ENCODE peak calls at places on chromosomes 11 and 22, in eight cellular contexts. P is mammary epithelial cell, L is fibroblast of lung, A is endothelial cell of umbilical vein, Z is astrocyte, B is MM.1S, E is HepG2, U is DND-41. Y is an unnamed sample.
A peak's percentile ranks its signal among the peaks of the same experiment; 100 is the strongest.

GRCh38 chr11:6737872-6738466 is 33.8 kb downstream of the OR2AG2 start:
- DNase-seq in L (peak; percentile 14), P (peak; percentile 53), Z (peak; percentile 6), B (peak; percentile 84), A (peak; percentile 64), E (peak; percentile 41), U (peak; percentile 79), Y (peak; percentile 67)

GRCh38 chr11:11157201-11157600 is 195.8 kb downstream of the CSNK2A3 start:
- DNase-seq in L (no peak), B (peak; percentile 58), P (no peak), Z (no peak), A (peak; percentile 6), U (peak; percentile 31), E (peak; percentile 33), Y (peak; percentile 54)

GRCh38 chr22:39306456-39307361 is 12.7 kb downstream of the RPL3 start:
- DNase-seq in E (no peak), A (peak; percentile 71), Z (no peak), L (no peak), U (peak; percentile 30), P (no peak), B (peak; percentile 50), Y (peak; percentile 62)

GRCh38 chr11:65488273-65489058 is 10.4 kb upstream of the MALAT1 start:
- DNase-seq in U (no peak), Z (peak; percentile 64), P (peak; percentile 46), L (peak; percentile 72), B (no peak), A (peak; percentile 46), E (no peak), Y (peak; percentile 45)

GRCh38 chr22:31540966-31541365 is 44.6 kb downstream of the SFI1 start:
- DNase-seq in P (no peak), L (no peak), B (no peak), E (no peak), U (no peak), A (no peak), Z (no peak), Y (no peak)

GRCh38 chr11:58573451-58574104 is 2.1 kb downstream of the LPXN start:
- DNase-seq in U (peak; percentile 47), L (peak; percentile 87), P (peak; percentile 91), B (peak; percentile 60), A (peak; percentile 74), Z (peak; percentile 83), E (no peak), Y (peak; percentile 68)

GRCh38 chr11:122161191-122161590 is 45.2 kb upstream of the BLID start:
- DNase-seq in P (no peak), A (no peak), B (no peak), Z (no peak), E (no peak), L (no peak), U (no peak), Y (no peak)

GRCh38 chr11:35237860-35238715 is 99.1 kb downstream of the CD44 start:
- DNase-seq in L (peak; percentile 43), U (peak; percentile 59), B (peak; percentile 76), Z (no peak), E (peak; percentile 47), A (peak; percentile 70), P (no peak), Y (peak; percentile 94)

DNA sequence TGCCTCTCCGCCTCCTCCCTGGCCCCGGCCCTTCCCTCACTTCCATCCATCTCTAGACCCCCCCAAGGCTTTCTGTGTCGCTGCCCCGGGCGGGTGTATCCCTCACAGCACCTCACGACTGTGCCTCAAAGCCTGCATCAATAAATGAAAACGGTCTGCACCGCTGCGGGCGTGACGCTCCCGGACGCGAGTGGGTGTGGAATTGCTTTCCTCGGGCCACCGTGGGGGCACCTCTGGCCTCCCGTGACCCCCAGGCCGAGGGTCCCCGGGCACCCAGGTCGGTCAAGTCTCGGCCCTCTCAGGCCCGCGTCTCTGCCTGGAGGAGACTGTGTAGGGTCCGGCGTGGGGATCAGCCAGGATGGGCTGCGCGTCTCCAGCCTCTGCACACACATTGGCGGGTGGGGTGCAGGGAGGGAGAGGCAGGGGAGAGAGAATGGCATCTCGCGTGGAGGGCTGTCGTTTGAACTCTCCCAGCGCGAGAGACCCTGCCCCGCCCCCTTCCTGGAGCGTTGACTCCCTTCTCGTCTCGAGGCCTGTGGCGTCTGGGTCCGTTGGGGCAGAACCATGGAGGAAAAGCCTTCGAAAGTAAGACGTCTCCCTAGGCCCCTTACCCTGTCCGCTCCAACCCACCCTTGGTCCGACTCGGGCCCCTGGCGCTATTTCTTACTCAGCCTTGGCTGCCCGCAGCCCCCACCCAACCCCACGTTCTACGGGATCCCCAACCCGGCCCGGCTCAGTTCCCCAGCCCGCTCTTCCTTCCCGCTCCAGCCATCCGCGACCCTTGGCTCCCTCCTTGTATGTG is at the start of gene CATSPERZ:
- DNase-seq in L (no peak), U (no peak), B (peak; percentile 1), E (no peak), Z (no peak), A (no peak), P (no peak), Y (no peak)
- TF ChIP-seq EZH2 in L (peak; percentile 91), U (no peak), B (no peak), E (peak; percentile 87), Z (peak; percentile 49), A (peak; percentile 91), P (no peak), Y (no peak)

DNA sequence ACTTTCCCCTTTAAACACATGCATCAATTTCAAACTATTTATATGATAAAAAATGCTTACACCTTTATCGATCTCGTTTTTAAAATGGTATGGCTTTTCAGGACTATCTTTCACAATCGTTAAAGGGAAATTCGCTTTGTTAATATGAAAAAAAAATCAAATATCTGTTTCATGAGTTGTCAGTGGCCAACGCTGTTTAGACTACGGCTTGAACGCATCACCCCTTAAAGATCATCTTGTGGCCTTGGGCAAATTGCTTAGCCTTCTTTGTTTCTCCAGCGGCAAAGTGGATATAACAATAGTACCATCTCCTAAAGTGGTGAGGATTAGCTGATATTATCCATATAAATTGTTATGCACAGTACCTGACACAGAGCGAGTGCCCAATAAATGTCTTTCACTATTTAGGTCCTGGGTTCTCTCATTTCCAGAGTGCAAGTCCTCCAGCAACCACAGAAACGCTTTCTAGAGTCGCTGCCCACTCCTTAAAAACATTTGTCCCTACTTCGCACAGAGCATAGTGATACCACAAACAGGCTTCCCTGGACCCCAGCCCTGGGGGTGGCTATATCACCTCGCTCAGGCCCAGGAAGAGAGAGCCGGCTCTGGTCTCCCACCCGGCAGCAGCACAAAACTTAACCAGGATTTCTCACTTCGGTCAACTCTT is 904 bp downstream of the SLC35F2 start:
- DNase-seq in P (peak; percentile 26), A (peak; percentile 53), Z (no peak), B (peak; percentile 36), U (no peak), E (no peak), L (peak; percentile 29), Y (peak; percentile 48)
- H3K27ac ChIP-seq in P (peak overlapping the region; percentile 35), A (peak overlapping the region; percentile 64), Z (no peak overlapping the region), B (peak overlapping the region; percentile 81), U (no peak overlapping the region), E (no peak overlapping the region), L (no peak overlapping the region), Y (peak overlapping the region; percentile 74)

DNA sequence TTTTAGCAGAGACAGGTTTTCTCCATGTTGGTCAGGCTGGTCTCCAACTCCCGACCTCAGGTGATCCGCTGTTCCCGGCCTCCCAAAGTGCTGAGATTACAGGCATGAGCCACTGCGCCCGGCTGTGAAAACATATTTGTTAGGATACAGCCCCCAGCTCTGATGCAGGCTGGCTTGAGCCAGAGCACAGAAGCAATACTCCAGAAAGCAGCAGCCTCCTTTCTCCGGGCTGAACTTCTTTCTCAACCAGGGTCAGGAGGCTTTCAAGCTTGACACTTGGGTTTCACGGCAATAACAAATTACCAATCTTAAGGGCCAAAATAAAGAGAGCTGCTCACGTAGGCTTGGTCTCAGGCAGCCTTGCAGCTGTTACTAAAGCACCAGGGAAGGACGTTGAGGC is 10.9 kb upstream of the CECR2 start:
- DNase-seq in L (no peak), E (no peak), A (no peak), U (no peak), Z (no peak), P (no peak), B (no peak), Y (no peak)
- TF ChIP-seq EZH2 in L (no peak), E (no peak), A (no peak), U (no peak), Z (no peak), P (no peak), B (no peak), Y (no peak)

GRCh38 chr22:25702046-25702445 is 39.9 kb upstream of the MYO18B start:
- DNase-seq in P (peak; percentile 2), E (peak; percentile 18), A (peak; percentile 29), U (no peak), L (peak; percentile 19), B (peak; percentile 10), Z (peak; percentile 10), Y (peak; percentile 37)

GRCh38 chr22:25700996-25701815 is 40.8 kb upstream of the MYO18B start:
- DNase-seq in E (no peak), Z (peak; percentile 12), A (no peak), B (no peak), U (peak; percentile 9), L (peak; percentile 23), P (no peak), Y (peak; percentile 18)

GRCh38 chr22:25706197-25706596 is 35.8 kb upstream of the MYO18B start:
- DNase-seq in U (no peak), L (no peak), P (no peak), B (no peak), Z (no peak), A (no peak), E (no peak), Y (no peak)

GRCh38 chr22:25704701-25705100 is 37.3 kb upstream of the MYO18B start:
- DNase-seq in E (no peak), L (no peak), P (no peak), A (no peak), U (no peak), Z (no peak), B (no peak), Y (no peak)

GRCh38 chr22:25702571-25703167 is 39.3 kb upstream of the MYO18B start:
- DNase-seq in E (no peak), B (no peak), P (peak; percentile 75), Z (no peak), A (no peak), L (no peak), U (peak; percentile 63), Y (no peak)
- H3K27ac ChIP-seq in E (no peak overlapping the region), B (no peak overlapping the region), P (no peak overlapping the region), Z (no peak overlapping the region), A (no peak overlapping the region), L (no peak overlapping the region), U (peak overlapping the region; percentile 49), Y (no peak overlapping the region)

GRCh38 chr11:13963949-13964770 is 1.6 kb downstream of the SPON1 start:
- DNase-seq in E (no peak), B (no peak), Z (no peak), U (no peak), L (no peak), P (no peak), A (no peak), Y (no peak)
- TF ChIP-seq EZH2 in E (no peak), B (no peak), Z (peak; percentile 92), U (no peak), L (peak; percentile 81), P (peak; percentile 63), A (peak; percentile 75), Y (peak; percentile 99)

GRCh38 chr11:62500066-62501035 is 46.3 kb downstream of the AHNAK start:
- DNase-seq in B (no peak), U (no peak), E (no peak), P (peak; percentile 96), Z (no peak), L (no peak), A (no peak), Y (no peak)
- H3K27ac ChIP-seq in B (no peak overlapping the region), U (no peak overlapping the region), E (peak overlapping the region; percentile 36), P (peak overlapping the region; percentile 87), Z (no peak overlapping the region), L (no peak overlapping the region), A (no peak overlapping the region), Y (no peak overlapping the region)

GRCh38 chr22:29718949-29719893 is 582 bp upstream of the CABP7 start:
- DNase-seq in L (no peak), A (no peak), U (no peak), B (no peak), P (no peak), E (no peak), Z (no peak), Y (no peak)
- TF ChIP-seq EZH2 in L (peak; percentile 95), A (peak; percentile 67), U (no peak), B (no peak), P (peak; percentile 61), E (no peak), Z (peak; percentile 57), Y (peak; percentile 84)